ENCODE peak calls at places on chromosomes 1 and 21, in four cellular contexts. One of them, this sample, is unnamed.

GRCh38 chr1:5448486-5448885 is 543.7 kb downstream of the NPHP4 start:
- DNase-seq in B cell: no peak
- DNase-seq in keratinocyte: no peak
- DNase-seq in fibroblast of mammary gland: no peak
- DNase-seq in this sample: no peak

GRCh38 chr1:45569571-45569961 is 14.3 kb upstream of the NASP start:
- DNase-seq in fibroblast of mammary gland: no peak
- DNase-seq in keratinocyte: no peak
- DNase-seq in B cell: no peak
- DNase-seq in this sample: no peak

GRCh38 chr1:229848762-229849677 is 218.0 kb upstream of the GALNT2 start:
- DNase-seq in keratinocyte: no peak
- DNase-seq in B cell: peak
- DNase-seq in fibroblast of mammary gland: peak
- DNase-seq in this sample: peak

GRCh38 chr1:180791806-180792205 is 120.9 kb upstream of the KIAA1614 start:
- DNase-seq in fibroblast of mammary gland: peak
- DNase-seq in keratinocyte: no peak
- DNase-seq in B cell: peak
- DNase-seq in this sample: no peak

GRCh38 chr1:178520803-178521202 is 7.9 kb downstream of the TEX35 start:
- DNase-seq in fibroblast of mammary gland: no peak
- DNase-seq in keratinocyte: no peak
- DNase-seq in B cell: no peak
- DNase-seq in this sample: no peak

GRCh38 chr1:6385673-6386191 is 7.8 kb downstream of the ACOT7 start:
- DNase-seq in keratinocyte: peak
- DNase-seq in B cell: no peak
- DNase-seq in fibroblast of mammary gland: peak
- DNase-seq in this sample: no peak

GRCh38 chr1:243850013-243850367 is at the start of gene AKT3:
- DNase-seq in fibroblast of mammary gland: no peak
- DNase-seq in keratinocyte: no peak
- DNase-seq in B cell: no peak
- DNase-seq in this sample: no peak

GRCh38 chr1:32426489-32427255 is 32.4 kb upstream of the BSDC1 start:
- DNase-seq in fibroblast of mammary gland: peak
- DNase-seq in keratinocyte: no peak
- DNase-seq in B cell: peak
- DNase-seq in this sample: no peak

GRCh38 chr1:201020647-201021332 is 2.7 kb downstream of the KIF21B start:
- DNase-seq in fibroblast of mammary gland: no peak
- DNase-seq in B cell: peak
- DNase-seq in keratinocyte: no peak
- DNase-seq in this sample: no peak

GRCh38 chr1:53406551-53407235 is 52.5 kb upstream of the DMRTB1 start:
- DNase-seq in keratinocyte: no peak
- DNase-seq in B cell: no peak
- DNase-seq in fibroblast of mammary gland: no peak
- DNase-seq in this sample: no peak

GRCh38 chr1:86696522-86696921 is 7.9 kb upstream of the SH3GLB1 start:
- DNase-seq in B cell: no peak
- DNase-seq in fibroblast of mammary gland: peak
- DNase-seq in keratinocyte: no peak
- DNase-seq in this sample: no peak

GRCh38 chr1:74811421-74812179 is 78.6 kb downstream of the TYW3 start:
- DNase-seq in keratinocyte: no peak
- DNase-seq in fibroblast of mammary gland: no peak
- DNase-seq in B cell: no peak
- DNase-seq in this sample: no peak

GRCh38 chr1:12486401-12487005 is 131.5 kb downstream of the DHRS3 start:
- DNase-seq in keratinocyte: no peak
- DNase-seq in B cell: no peak
- DNase-seq in fibroblast of mammary gland: peak
- DNase-seq in this sample: no peak

GRCh38 chr1:192133350-192133950 is 24.8 kb upstream of the RGS18 start:
- DNase-seq in keratinocyte: peak
- DNase-seq in fibroblast of mammary gland: peak
- DNase-seq in B cell: no peak
- DNase-seq in this sample: no peak

GRCh38 chr1:7427901-7428300 is 343.2 kb upstream of the VAMP3 start:
- DNase-seq in fibroblast of mammary gland: no peak
- DNase-seq in B cell: no peak
- DNase-seq in keratinocyte: no peak
- DNase-seq in this sample: no peak

GRCh38 chr21:36859744-36860501 is 106.5 kb downstream of the HLCS start:
- DNase-seq in fibroblast of mammary gland: peak
- DNase-seq in keratinocyte: peak
- DNase-seq in B cell: peak
- DNase-seq in this sample: peak

GRCh38 chr1:14980801-14981200 is 172.7 kb upstream of the TMEM51 start:
- DNase-seq in fibroblast of mammary gland: peak
- DNase-seq in B cell: no peak
- DNase-seq in keratinocyte: no peak
- DNase-seq in this sample: no peak

GRCh38 chr1:183164963-183165362 is 21.1 kb upstream of the LAMC2 start:
- DNase-seq in keratinocyte: no peak
- DNase-seq in B cell: no peak
- DNase-seq in fibroblast of mammary gland: no peak
- DNase-seq in this sample: no peak

GRCh38 chr1:153277852-153278251 is 18.4 kb downstream of the LORICRIN start:
- DNase-seq in B cell: peak
- DNase-seq in fibroblast of mammary gland: no peak
- DNase-seq in keratinocyte: peak
- DNase-seq in this sample: peak

GRCh38 chr1:170205301-170205700 is 59.5 kb downstream of the NTMT2 start:
- DNase-seq in keratinocyte: no peak
- DNase-seq in B cell: no peak
- DNase-seq in fibroblast of mammary gland: peak
- DNase-seq in this sample: no peak

GRCh38 chr1:230141002-230141648 is 74.1 kb downstream of the GALNT2 start:
- DNase-seq in B cell: no peak
- DNase-seq in keratinocyte: no peak
- DNase-seq in fibroblast of mammary gland: peak
- DNase-seq in this sample: no peak

GRCh38 chr1:57551476-57551875 is 127.6 kb upstream of the DAB1 start:
- DNase-seq in fibroblast of mammary gland: no peak
- DNase-seq in keratinocyte: no peak
- DNase-seq in B cell: no peak
- DNase-seq in this sample: no peak

GRCh38 chr21:17501107-17502006 is 11.5 kb upstream of the CXADR start:
- DNase-seq in keratinocyte: no peak
- DNase-seq in fibroblast of mammary gland: no peak
- DNase-seq in B cell: no peak
- DNase-seq in this sample: no peak

GRCh38 chr1:228018961-228019721 is 12.3 kb downstream of the WNT3A start:
- DNase-seq in B cell: no peak
- DNase-seq in keratinocyte: no peak
- DNase-seq in fibroblast of mammary gland: no peak
- DNase-seq in this sample: peak

GRCh38 chr1:58324551-58324950 is 222.0 kb downstream of the OMA1 start:
- DNase-seq in keratinocyte: no peak
- DNase-seq in fibroblast of mammary gland: no peak
- DNase-seq in B cell: no peak
- DNase-seq in this sample: no peak

DNA sequence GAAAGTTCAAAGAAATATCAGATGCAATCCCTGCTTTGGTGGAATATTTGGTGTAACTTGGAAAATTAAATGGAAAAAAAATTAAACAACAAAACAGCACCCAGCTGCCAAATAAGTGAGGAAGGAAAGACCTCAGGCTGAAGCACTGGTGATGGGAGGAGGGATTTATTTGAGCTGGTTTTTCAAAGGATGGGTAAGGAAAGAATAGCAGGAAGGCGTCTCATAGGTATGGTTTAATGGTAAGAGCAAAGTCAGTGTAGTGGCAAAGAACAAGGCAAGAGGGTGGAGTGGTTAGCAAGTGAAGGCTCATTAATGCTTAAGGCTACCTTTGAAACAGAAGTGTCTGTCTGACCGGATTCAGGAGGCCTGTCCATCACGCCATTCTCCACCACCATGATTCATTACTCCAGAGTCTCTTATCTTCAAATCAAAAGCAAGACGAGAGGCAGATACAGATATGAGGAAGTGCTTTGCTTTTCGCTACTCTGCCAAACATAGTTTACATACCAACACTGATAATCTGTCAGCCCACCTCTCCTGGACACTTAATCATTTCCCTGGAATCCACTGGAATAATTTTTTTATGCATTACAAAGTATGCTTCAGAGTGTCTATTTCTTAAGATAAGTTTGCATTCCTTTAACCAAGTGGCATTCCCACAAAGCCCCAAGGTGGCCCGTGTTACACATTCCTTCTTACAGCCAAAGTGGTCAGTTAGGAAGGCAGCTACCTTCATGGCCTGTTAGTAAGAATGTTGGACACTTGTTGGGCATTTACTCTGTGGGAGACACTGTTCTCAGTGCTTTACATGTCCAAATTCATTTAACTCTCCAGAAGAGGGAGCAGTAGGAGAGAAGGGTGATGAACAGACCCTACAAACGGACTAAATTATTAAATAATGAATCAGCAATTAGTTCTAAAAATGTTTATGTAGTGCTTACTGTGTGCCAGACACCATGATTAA is 146.6 kb downstream of the ROR1 start:
- DNase-seq in B cell: no peak
- DNase-seq in fibroblast of mammary gland: peak
- DNase-seq in keratinocyte: peak
- DNase-seq in this sample: no peak
- TF ChIP-seq CTCF in B cell: no peak
- TF ChIP-seq CTCF in fibroblast of mammary gland: peak
- TF ChIP-seq CTCF in keratinocyte: peak
- TF ChIP-seq CTCF in this sample: no peak

DNA sequence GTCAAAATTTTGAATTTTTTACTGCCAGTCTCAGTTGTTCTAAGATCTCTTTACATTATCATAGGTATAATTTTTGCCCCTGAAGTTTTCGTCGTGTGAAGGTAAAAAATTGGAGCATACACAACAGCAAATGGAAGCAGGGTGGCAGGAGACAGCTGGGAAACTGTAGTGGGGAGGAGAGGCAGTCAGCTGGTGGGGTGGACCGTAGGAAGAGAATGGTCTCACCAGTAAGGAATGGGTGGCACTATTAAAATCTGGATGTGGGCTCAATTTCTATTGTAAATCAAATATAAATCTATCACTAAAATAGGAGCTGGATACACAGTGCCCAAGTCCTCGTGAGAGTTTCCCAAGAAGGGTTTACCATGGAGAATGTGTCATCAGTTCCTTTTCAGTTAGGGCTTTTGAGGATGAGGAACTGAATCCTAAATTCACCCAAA is 10.3 kb upstream of the IRF2BP2 start:
- DNase-seq in keratinocyte: no peak
- DNase-seq in B cell: no peak
- DNase-seq in fibroblast of mammary gland: peak
- DNase-seq in this sample: no peak
- TF ChIP-seq CTCF in keratinocyte: no peak
- TF ChIP-seq CTCF in B cell: no peak
- TF ChIP-seq CTCF in fibroblast of mammary gland: no peak
- TF ChIP-seq CTCF in this sample: no peak

GRCh38 chr1:161159087-161159914 is at the start of gene USP21:
- DNase-seq in B cell: peak
- DNase-seq in keratinocyte: no peak
- DNase-seq in fibroblast of mammary gland: peak
- DNase-seq in this sample: peak
- TF ChIP-seq CTCF in B cell: no peak
- TF ChIP-seq CTCF in keratinocyte: peak
- TF ChIP-seq CTCF in fibroblast of mammary gland: peak
- TF ChIP-seq CTCF in this sample: no peak

GRCh38 chr1:26041978-26042377 is 3.9 kb downstream of the SLC30A2 start:
- DNase-seq in fibroblast of mammary gland: no peak
- DNase-seq in B cell: no peak
- DNase-seq in keratinocyte: no peak
- DNase-seq in this sample: no peak
- TF ChIP-seq CTCF in fibroblast of mammary gland: no peak
- TF ChIP-seq CTCF in B cell: no peak
- TF ChIP-seq CTCF in keratinocyte: no peak
- TF ChIP-seq CTCF in this sample: no peak

GRCh38 chr1:168636200-168636599 is 59.8 kb downstream of the XCL1 start:
- DNase-seq in fibroblast of mammary gland: peak
- DNase-seq in B cell: no peak
- DNase-seq in keratinocyte: no peak
- DNase-seq in this sample: no peak
- TF ChIP-seq CTCF in fibroblast of mammary gland: peak
- TF ChIP-seq CTCF in B cell: no peak
- TF ChIP-seq CTCF in keratinocyte: peak
- TF ChIP-seq CTCF in this sample: peak

GRCh38 chr1:177334276-177334675 is 163.5 kb downstream of the BRINP2 start:
- DNase-seq in fibroblast of mammary gland: peak
- DNase-seq in B cell: no peak
- DNase-seq in keratinocyte: no peak
- DNase-seq in this sample: no peak
- TF ChIP-seq CTCF in fibroblast of mammary gland: peak
- TF ChIP-seq CTCF in B cell: no peak
- TF ChIP-seq CTCF in keratinocyte: peak
- TF ChIP-seq CTCF in this sample: no peak

This sample was measured in GM10248.